ENCODE peak calls at places on chromosomes 2 and 18, in eight cellular contexts. Q is central memory CD8-positive, alpha-beta T cell; T is EH; H is NAMALWA; M is cardiac muscle cell; N is SK-N-SH; Y is foreskin fibroblast; X is T-helper 9 cell. R is an unnamed sample.

GRCh38 chr18:49819768-49820662 is 6.7 kb upstream of the ACAA2 start:
- DNase-seq in Q (no peak), T (no peak), H (no peak), M (no peak), N (no peak), Y (no peak), X (peak; percentile 14), R (peak; percentile 34)

GRCh38 chr2:217332392-217332791 is 472.5 kb upstream of the TNP1 start:
- DNase-seq in Q (no peak), T (no peak), H (no peak), M (no peak), N (no peak), Y (no peak), X (no peak), R (no peak)

GRCh38 chr18:69659142-69659651 is 258.5 kb downstream of the DOK6 start:
- DNase-seq in Q (no peak), T (no peak), H (no peak), M (no peak), N (peak; percentile 26), Y (no peak), X (no peak), R (no peak)

GRCh38 chr2:41992700-41993070 is 55.1 kb upstream of the PKDCC start:
- DNase-seq in Q (no peak), T (no peak), H (no peak), M (no peak), N (no peak), Y (no peak), X (no peak), R (no peak)

GRCh38 chr18:48562075-48562474 is 23.2 kb downstream of the CTIF start:
- DNase-seq in Q (no peak), T (peak; percentile 51), H (no peak), M (no peak), N (no peak), Y (no peak), X (no peak), R (no peak)

GRCh38 chr2:86366651-86367500 is 29.4 kb upstream of the REEP1 start:
- DNase-seq in Q (no peak), T (no peak), H (no peak), M (no peak), N (no peak), Y (no peak), X (no peak), R (no peak)

GRCh38 chr2:45018033-45018432 is 8.8 kb upstream of the SIX2 start:
- DNase-seq in Q (no peak), T (no peak), H (no peak), M (peak; percentile 45), N (no peak), Y (no peak), X (no peak), R (no peak)

GRCh38 chr2:101818531-101819451 is 121.3 kb downstream of the MAP4K4 start:
- DNase-seq in Q (no peak), T (peak; percentile 87), H (no peak), M (no peak), N (no peak), Y (peak; percentile 75), X (no peak), R (no peak)

GRCh38 chr2:65430515-65431416 is 1.6 kb downstream of the SPRED2 start:
- DNase-seq in Q (peak; percentile 38), T (peak; percentile 67), H (peak; percentile 91), M (peak; percentile 71), N (peak; percentile 75), Y (peak; percentile 39), X (peak; percentile 48), R (peak; percentile 48)

GRCh38 chr18:69469444-69469919 is 68.8 kb downstream of the DOK6 start:
- DNase-seq in Q (no peak), T (peak; percentile 16), H (peak; percentile 68), M (no peak), N (peak; percentile 29), Y (no peak), X (peak; percentile 3), R (peak; percentile 18)

GRCh38 chr2:85862426-85862825 is 26.4 kb downstream of the ST3GAL5 start:
- DNase-seq in Q (peak; percentile 40), T (no peak), H (no peak), M (no peak), N (no peak), Y (no peak), X (peak; percentile 49), R (peak; percentile 34)

GRCh38 chr2:95351080-95351915 is 51.2 kb upstream of the FAHD2A start:
- DNase-seq in Q (no peak), T (no peak), H (no peak), M (no peak), N (no peak), Y (no peak), X (no peak), R (no peak)

GRCh38 chr18:37578886-37579513 is 13.4 kb upstream of the CELF4 start:
- DNase-seq in Q (no peak), T (peak; percentile 18), H (peak; percentile 58), M (peak; percentile 11), N (peak; percentile 72), Y (no peak), X (no peak), R (no peak)

GRCh38 chr18:59718108-59719057 is 21.2 kb upstream of the CCBE1 start:
- DNase-seq in Q (no peak), T (peak; percentile 99), H (no peak), M (no peak), N (peak; percentile 78), Y (peak; percentile 99), X (no peak), R (no peak)

GRCh38 chr2:1839066-1839756 is 94.9 kb upstream of the PXDN start:
- DNase-seq in Q (no peak), T (no peak), H (peak; percentile 6), M (no peak), N (no peak), Y (no peak), X (no peak), R (no peak)

GRCh38 chr2:231099918-231100317 is 24.9 kb downstream of the HTR2B start:
- DNase-seq in Q (no peak), T (no peak), H (peak; percentile 30), M (peak; percentile 4), N (no peak), Y (no peak), X (no peak), R (no peak)

GRCh38 chr2:33978471-33978870 is 379.4 kb upstream of the FAM98A start:
- DNase-seq in Q (no peak), T (no peak), H (no peak), M (no peak), N (no peak), Y (no peak), X (no peak), R (no peak)

GRCh38 chr2:143574069-143574468 is 444.9 kb downstream of the ARHGAP15 start:
- DNase-seq in Q (no peak), T (no peak), H (peak; percentile 4), M (no peak), N (no peak), Y (no peak), X (no peak), R (no peak)

GRCh38 chr2:6993230-6993640 is 76.0 kb downstream of the RNF144A start:
- DNase-seq in Q (no peak), T (no peak), H (no peak), M (no peak), N (peak; percentile 83), Y (no peak), X (no peak), R (no peak)

GRCh38 chr18:22424564-22424963 is 6.8 kb upstream of the CTAGE1 start:
- DNase-seq in Q (no peak), T (no peak), H (no peak), M (no peak), N (no peak), Y (no peak), X (no peak), R (no peak)

GRCh38 chr2:23381084-23381483 is 3.9 kb upstream of the KLHL29 start:
- DNase-seq in Q (no peak), T (peak; percentile 86), H (peak; percentile 55), M (no peak), N (no peak), Y (peak; percentile 60), X (no peak), R (no peak)

GRCh38 chr18:6004683-6005082 is 109.4 kb upstream of the TMEM200C start:
- DNase-seq in Q (no peak), T (no peak), H (no peak), M (no peak), N (no peak), Y (no peak), X (no peak), R (no peak)

GRCh38 chr2:181114021-181114420 is 133.6 kb downstream of the UBE2E3 start:
- DNase-seq in Q (no peak), T (no peak), H (no peak), M (no peak), N (no peak), Y (no peak), X (no peak), R (no peak)

GRCh38 chr18:21740724-21741510 is at the start of gene MIB1:
- DNase-seq in Q (peak; percentile 98), T (no peak), H (no peak), M (peak; percentile 100), N (peak; percentile 96), Y (no peak), X (peak; percentile 99), R (no peak)

GRCh38 chr2:150610670-150611279 is 123.3 kb upstream of the RND3 start:
- DNase-seq in Q (no peak), T (peak; percentile 73), H (peak; percentile 9), M (peak; percentile 59), N (peak; percentile 14), Y (no peak), X (no peak), R (no peak)

GRCh38 chr2:14543284-14543683 is 89.2 kb upstream of the LRATD1 start:
- DNase-seq in Q (no peak), T (no peak), H (no peak), M (no peak), N (no peak), Y (no peak), X (no peak), R (no peak)

GRCh38 chr18:9517869-9518268 is 42.6 kb downstream of the RALBP1 start:
- DNase-seq in Q (no peak), T (no peak), H (no peak), M (no peak), N (no peak), Y (no peak), X (no peak), R (no peak)

GRCh38 chr2:179106342-179107178 is 56.6 kb upstream of the CCDC141 start:
- DNase-seq in Q (no peak), T (peak; percentile 94), H (peak; percentile 66), M (no peak), N (peak; percentile 3), Y (peak; percentile 94), X (no peak), R (no peak)

GRCh38 chr2:238999290-238999741 is 151.4 kb downstream of the TWIST2 start:
- DNase-seq in Q (no peak), T (no peak), H (no peak), M (no peak), N (peak; percentile 75), Y (no peak), X (no peak), R (no peak)

GRCh38 chr2:1973636-1974035 is 229.3 kb upstream of the PXDN start:
- DNase-seq in Q (no peak), T (no peak), H (no peak), M (no peak), N (no peak), Y (no peak), X (no peak), R (no peak)

GRCh38 chr2:57886196-57886786 is 160.3 kb upstream of the VRK2 start:
- DNase-seq in Q (no peak), T (no peak), H (no peak), M (no peak), N (peak; percentile 40), Y (no peak), X (no peak), R (no peak)